ENCODE peak calls at places on chromosomes 6 and 20, in four cellular contexts. E is K562, I is HCT116, N is HepG2. L is an unnamed sample.

GRCh38 chr20:43426172-43426571 is 31.5 kb upstream of the SRSF6 start:
- DNase-seq in E (no peak), I (no peak), N (no peak), L (no peak)

GRCh38 chr20:62361799-62362589 is 5.1 kb downstream of the LAMA5 start:
- DNase-seq in E (no peak), I (peak), N (peak), L (no peak)

GRCh38 chr6:18362058-18362561 is 25.0 kb upstream of the RNF144B start:
- DNase-seq in E (no peak), I (no peak), N (no peak), L (no peak)

GRCh38 chr6:158686791-158687381 is 37.0 kb downstream of the SYTL3 start:
- DNase-seq in E (no peak), I (no peak), N (no peak), L (no peak)

GRCh38 chr6:7021306-7021705 is 86.5 kb upstream of the RREB1 start:
- DNase-seq in E (no peak), I (no peak), N (no peak), L (no peak)

GRCh38 chr6:149513915-149514314 is 29.1 kb upstream of the ZC3H12D start:
- DNase-seq in E (no peak), I (no peak), N (no peak), L (no peak)

GRCh38 chr6:156703719-156704118 is 73.5 kb upstream of the ARID1B start:
- DNase-seq in E (no peak), I (no peak), N (no peak), L (no peak)

GRCh38 chr20:17852323-17852722 is 116.3 kb downstream of the SNX5 start:
- DNase-seq in E (no peak), I (no peak), N (no peak), L (no peak)

GRCh38 chr20:53568351-53568750 is 25.3 kb downstream of the ZNF217 start:
- DNase-seq in E (no peak), I (no peak), N (no peak), L (no peak)

GRCh38 chr6:79713701-79714322 is 82.7 kb downstream of the SH3BGRL2 start:
- DNase-seq in E (peak), I (peak), N (peak), L (no peak)

GRCh38 chr6:10268661-10269060 is 146.2 kb downstream of the TFAP2A start:
- DNase-seq in E (no peak), I (no peak), N (no peak), L (no peak)

GRCh38 chr20:17625246-17626051 is 55.6 kb downstream of the DSTN start:
- DNase-seq in E (no peak), I (no peak), N (no peak), L (no peak)

GRCh38 chr6:168290095-168290494 is 29.5 kb downstream of the DACT2 start:
- DNase-seq in E (no peak), I (no peak), N (no peak), L (no peak)

GRCh38 chr6:133259561-133259960 is 18.4 kb downstream of the EYA4 start:
- DNase-seq in E (no peak), I (no peak), N (no peak), L (no peak)

GRCh38 chr6:9250852-9251251 is 815.5 kb upstream of the SLC35B3 start:
- DNase-seq in E (no peak), I (peak), N (peak), L (peak)

GRCh38 chr6:136035378-136036070 is 184.0 kb downstream of the PDE7B start:
- DNase-seq in E (no peak), I (no peak), N (no peak), L (no peak)

GRCh38 chr20:60559462-60559861 is 601.2 kb downstream of the CDH26 start:
- DNase-seq in E (no peak), I (no peak), N (no peak), L (no peak)

GRCh38 chr6:168181776-168182765 is 103.1 kb upstream of the FRMD1 start:
- DNase-seq in E (no peak), I (no peak), N (no peak), L (no peak)

GRCh38 chr6:90026216-90026615 is 131.9 kb downstream of the GJA10 start:
- DNase-seq in E (no peak), I (no peak), N (no peak), L (no peak)

GRCh38 chr6:158909938-158910337 is 90.1 kb downstream of the RSPH3 start:
- DNase-seq in E (no peak), I (no peak), N (no peak), L (no peak)

GRCh38 chr6:50449128-50449527 is 264.2 kb upstream of the TFAP2D start:
- DNase-seq in E (no peak), I (no peak), N (no peak), L (no peak)

GRCh38 chr20:2698912-2699311 is 6.3 kb downstream of the EBF4 start:
- DNase-seq in E (no peak), I (no peak), N (no peak), L (no peak)

GRCh38 chr6:2498224-2498623 is 252.5 kb downstream of the MYLK4 start:
- DNase-seq in E (no peak), I (no peak), N (no peak), L (no peak)

GRCh38 chr20:16846011-16846410 is 97.9 kb downstream of the OTOR start:
- DNase-seq in E (no peak), I (no peak), N (no peak), L (no peak)

GRCh38 chr6:56515081-56515905 is 127.4 kb downstream of the DST start:
- DNase-seq in E (no peak), I (no peak), N (peak), L (no peak)

DNA sequence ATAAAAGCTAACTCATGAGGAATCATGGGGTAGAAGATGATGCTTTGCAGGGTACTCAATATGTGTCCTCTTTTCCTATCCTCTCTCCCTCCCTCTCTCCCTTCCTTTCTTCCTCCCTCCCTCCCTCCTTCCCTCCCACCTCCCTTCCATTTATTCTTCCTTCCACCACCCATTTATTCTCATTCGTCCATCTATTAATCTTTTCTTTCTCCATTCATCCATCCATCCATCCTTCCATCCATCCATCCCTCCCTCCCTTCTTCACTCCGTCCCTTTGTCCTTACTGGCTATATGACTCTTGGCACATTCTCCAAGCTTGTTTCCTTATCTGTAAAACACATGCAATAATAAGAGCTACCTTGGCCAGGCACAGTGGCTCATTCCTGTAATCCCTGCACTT is 40.9 kb downstream of the ARHGAP40 start:
- DNase-seq in E (no peak), I (no peak), N (no peak), L (no peak)
- TF ChIP-seq TCF7L2 in E (no peak), I (no peak), N (no peak), L (no peak)

DNA sequence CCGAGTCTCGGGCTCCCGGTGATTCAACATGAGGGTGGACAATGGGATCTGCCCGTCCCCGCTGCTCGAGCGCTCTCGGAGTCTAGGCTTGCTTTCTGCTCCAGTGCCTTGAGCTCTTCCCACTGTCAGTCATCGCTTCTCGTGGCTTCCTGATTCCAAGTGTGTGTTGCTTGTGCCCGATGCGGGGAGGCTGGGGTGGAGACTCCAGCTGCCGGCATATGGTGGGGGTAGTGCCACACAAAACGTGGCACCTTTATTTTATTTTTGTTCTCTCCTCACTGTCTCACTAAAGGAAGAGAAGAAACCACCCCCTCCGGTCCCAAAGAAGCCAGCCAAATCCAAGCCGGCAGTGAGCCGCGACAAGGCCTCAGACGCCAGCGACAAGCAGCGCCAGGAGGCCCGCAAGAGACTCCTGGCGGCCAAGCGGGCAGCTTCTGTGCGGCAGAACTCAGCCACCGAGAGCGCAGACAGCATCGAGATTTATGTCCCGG is 14.8 kb upstream of the MYL9 start:
- DNase-seq in E (no peak), I (no peak), N (no peak), L (no peak)
- TF ChIP-seq TCF7L2 in E (no peak), I (no peak), N (no peak), L (no peak)

GRCh38 chr6:15433517-15433874 is 187.6 kb downstream of the JARID2 start:
- DNase-seq in E (no peak), I (no peak), N (no peak), L (no peak)

GRCh38 chr6:15435468-15435867 is 189.6 kb downstream of the JARID2 start:
- DNase-seq in E (no peak), I (no peak), N (no peak), L (no peak)

GRCh38 chr6:15434823-15435380 is 189.0 kb downstream of the JARID2 start:
- DNase-seq in E (no peak), I (no peak), N (no peak), L (no peak)

GRCh38 chr6:15436451-15436850 is 190.6 kb downstream of the JARID2 start:
- DNase-seq in E (no peak), I (no peak), N (no peak), L (no peak)

GRCh38 chr6:15434263-15434662 is 188.4 kb downstream of the JARID2 start:
- DNase-seq in E (no peak), I (no peak), N (no peak), L (no peak)
- TF ChIP-seq TCF7L2 in E (no peak), I (no peak), N (no peak), L (no peak)

DNA sequence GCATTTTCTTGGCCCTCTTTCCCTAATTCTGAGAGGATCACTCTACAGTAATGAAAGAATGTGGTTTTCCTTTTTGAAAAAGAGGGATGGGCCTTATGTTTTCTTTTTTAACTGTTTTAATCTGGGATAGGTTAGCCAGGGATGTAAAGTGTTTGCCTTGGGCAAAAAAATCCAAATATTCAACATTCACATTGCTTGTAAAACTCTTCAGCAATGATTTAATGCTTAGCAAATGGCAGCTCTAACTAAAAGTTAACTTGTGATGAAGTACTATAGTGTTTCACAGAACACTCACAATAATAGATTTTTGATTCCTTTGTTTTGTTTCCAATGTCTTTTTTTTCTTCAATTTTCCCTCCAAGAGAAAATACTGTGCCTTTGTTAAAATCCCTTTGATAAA is 336.0 kb downstream of the EPHA7 start:
- DNase-seq in E (no peak), I (no peak), N (no peak), L (no peak)
- TF ChIP-seq TCF7L2 in E (no peak), I (no peak), N (no peak), L (no peak)

DNA sequence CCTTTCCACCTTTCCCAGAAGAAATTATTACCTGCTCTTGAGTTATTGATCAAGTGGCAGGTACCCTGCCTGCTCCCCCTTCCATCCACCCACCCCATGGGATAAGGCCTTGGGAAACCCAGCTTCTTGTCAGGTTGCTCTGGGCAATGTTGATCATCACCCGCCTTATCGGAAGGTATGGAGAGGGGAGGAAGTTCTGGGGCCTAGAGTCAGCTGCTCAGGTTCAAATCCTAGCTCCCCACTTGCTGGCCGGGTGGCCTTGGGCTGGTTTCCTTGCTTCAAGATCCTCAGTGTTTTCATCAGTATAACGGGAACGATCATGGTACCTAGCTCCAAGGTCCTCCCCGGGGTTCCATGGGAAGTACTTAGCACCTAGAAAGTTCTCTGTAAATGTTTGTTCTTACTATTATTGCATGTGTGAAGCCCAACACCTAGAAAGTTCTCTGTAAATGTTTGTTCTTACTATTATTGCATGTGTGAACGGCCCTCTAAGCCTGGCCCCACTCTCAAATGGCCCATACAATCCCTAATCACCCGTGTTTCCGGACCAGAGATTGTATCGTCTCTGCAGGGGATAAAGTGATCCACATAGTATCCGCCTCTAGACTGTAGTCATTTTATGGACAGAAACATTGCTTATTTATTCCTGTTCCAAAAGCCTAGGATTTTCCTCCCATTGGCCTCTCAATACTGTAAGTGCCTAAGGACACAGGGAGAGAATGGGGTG is 1.1 kb upstream of the PREX1 start:
- DNase-seq in E (no peak), I (no peak), N (no peak), L (no peak)
- TF ChIP-seq TCF7L2 in E (no peak), I (no peak), N (no peak), L (no peak)

GRCh38 chr6:52725530-52726192 is 37.6 kb downstream of the GSTA2 start:
- DNase-seq in E (no peak), I (no peak), N (peak), L (no peak)
- TF ChIP-seq TCF7L2 in E (no peak), I (no peak), N (peak), L (no peak)